ENCODE peak calls at places on chromosome 19, in six cellular contexts. L, U, N, W, K and Q are unnamed samples.

GRCh38 chr19:7619671-7620441 is 9.5 kb downstream of the XAB2 start:
- DNase-seq in L (no peak), U (no peak), N (no peak), K (no peak), W (no peak), Q (no peak)

GRCh38 chr19:13073263-13073662 is 29.4 kb downstream of the LYL1 start:
- DNase-seq in N (no peak), W (no peak), K (no peak), L (no peak), U (no peak), Q (no peak)

GRCh38 chr19:1445185-1445931 is 4.6 kb upstream of the APC2 start:
- DNase-seq in L (peak), W (peak), N (peak), U (peak), K (peak), Q (peak)

GRCh38 chr19:13010038-13010991 is 15.0 kb downstream of the NFIX start:
- DNase-seq in W (peak), L (no peak), U (no peak), K (no peak), N (no peak), Q (no peak)

GRCh38 chr19:2869618-2870017 is 2.5 kb downstream of the ZNF556 start:
- DNase-seq in W (no peak), U (no peak), N (no peak), K (no peak), L (no peak), Q (no peak)

GRCh38 chr19:5891938-5892771 is 11.4 kb downstream of the NDUFA11 start:
- DNase-seq in K (peak), L (peak), N (no peak), W (peak), U (peak), Q (no peak)

GRCh38 chr19:5943623-5944022 is 29.6 kb downstream of the CAPS start:
- DNase-seq in L (no peak), U (no peak), N (no peak), K (no peak), W (peak), Q (no peak)

GRCh38 chr19:29503140-29503758 is 22.5 kb upstream of the VSTM2B start:
- DNase-seq in W (no peak), L (no peak), N (no peak), K (no peak), U (no peak), Q (no peak)

GRCh38 chr19:18932216-18932841 is 8.7 kb downstream of the HOMER3 start:
- DNase-seq in L (peak), K (peak), U (no peak), N (peak), W (peak), Q (peak)

GRCh38 chr19:330503-330902 is 14.1 kb downstream of the MIER2 start:
- DNase-seq in L (no peak), K (no peak), N (no peak), U (no peak), W (no peak), Q (no peak)

GRCh38 chr19:38849746-38850230 is at the start of gene HNRNPL:
- DNase-seq in U (no peak), W (no peak), L (peak), K (peak), N (no peak), Q (no peak)

GRCh38 chr19:7137120-7137519 is 67.6 kb downstream of the ZNF557 start:
- DNase-seq in N (no peak), K (no peak), L (no peak), W (no peak), U (no peak), Q (no peak)

GRCh38 chr19:33133438-33134031 is 1.6 kb downstream of the WDR88 start:
- DNase-seq in W (no peak), U (peak), N (no peak), L (no peak), K (no peak), Q (no peak)

GRCh38 chr19:16594681-16595091 is 22.5 kb upstream of the SLC35E1 start:
- DNase-seq in U (no peak), W (no peak), N (peak), L (no peak), K (no peak), Q (no peak)

GRCh38 chr19:33772102-33772857 is 24.4 kb upstream of the KCTD15 start:
- DNase-seq in L (no peak), K (no peak), U (no peak), W (no peak), N (no peak), Q (no peak)

GRCh38 chr19:35811317-35812219 is 1.1 kb downstream of the PRODH2 start:
- DNase-seq in U (no peak), K (no peak), W (no peak), L (no peak), N (no peak), Q (no peak)

GRCh38 chr19:39206122-39206521 is 2.1 kb upstream of the SYCN start:
- DNase-seq in U (no peak), K (no peak), N (no peak), W (no peak), L (no peak), Q (no peak)

GRCh38 chr19:16381756-16382401 is 57.3 kb downstream of the KLF2 start:
- DNase-seq in N (no peak), U (no peak), L (peak), K (peak), W (no peak), Q (peak)

GRCh38 chr19:49590071-49590970 is 661 bp upstream of the PRR12 start:
- DNase-seq in N (peak), U (peak), L (peak), K (peak), W (peak), Q (peak)